ENCODE peak calls at places on chromosomes 12 and 14, in six cellular contexts. U is B cell, I is kidney epithelial cell, R is left colon, B is NCI-H1417 treated with DMSO at 0.1 percent for 48 hours, Y is NCI-H748 treated with DMSO at 0.1 percent for 48 hours. X is an unnamed sample.

GRCh38 chr12:65868133-65868705 is 43.9 kb downstream of the HMGA2 start:
- DNase-seq in U (no peak), I (no peak), R (no peak), B (no peak), Y (no peak), X (no peak)

GRCh38 chr12:26334621-26335124 is 139.3 kb downstream of the SSPN start:
- DNase-seq in U (no peak), I (no peak), R (peak), B (no peak), Y (no peak), X (peak)

GRCh38 chr14:85991156-85991555 is 461.2 kb downstream of the FLRT2 start:
- DNase-seq in U (no peak), I (no peak), R (no peak), B (no peak), Y (no peak), X (no peak)

GRCh38 chr12:132559652-132560420 is 50.5 kb downstream of the LRCOL1 start:
- DNase-seq in U (peak), I (no peak), R (no peak), B (no peak), Y (peak), X (peak)

GRCh38 chr14:102474934-102475333 is 34.6 kb downstream of the ANKRD9 start:
- DNase-seq in U (no peak), I (no peak), R (peak), B (no peak), Y (no peak), X (peak)

GRCh38 chr14:50718949-50719348 is 50.8 kb upstream of the SAV1 start:
- DNase-seq in U (no peak), I (no peak), R (no peak), B (no peak), Y (no peak), X (no peak)

GRCh38 chr12:101004891-101005290 is 205.1 kb downstream of the SLC5A8 start:
- DNase-seq in U (no peak), I (no peak), R (no peak), B (no peak), Y (no peak), X (no peak)

GRCh38 chr12:3747543-3747942 is 5.4 kb downstream of the CRACR2A start:
- DNase-seq in U (no peak), I (no peak), R (peak), B (no peak), Y (no peak), X (peak)

GRCh38 chr14:58907803-58908202 is 270.0 kb downstream of the DACT1 start:
- DNase-seq in U (no peak), I (no peak), R (no peak), B (no peak), Y (no peak), X (no peak)

GRCh38 chr14:52977798-52978197 is 26.9 kb upstream of the FERMT2 start:
- DNase-seq in U (no peak), I (no peak), R (no peak), B (peak), Y (no peak), X (no peak)

GRCh38 chr12:50641566-50641965 is 122.3 kb upstream of the ATF1 start:
- DNase-seq in U (no peak), I (no peak), R (no peak), B (no peak), Y (no peak), X (no peak)

GRCh38 chr14:104893435-104894207 is 28.6 kb downstream of the CEP170B start:
- DNase-seq in U (no peak), I (no peak), R (peak), B (no peak), Y (no peak), X (peak)

GRCh38 chr14:77041837-77042557 is 13.5 kb upstream of the IRF2BPL start:
- DNase-seq in U (no peak), I (no peak), R (peak), B (no peak), Y (no peak), X (no peak)

GRCh38 chr12:92121826-92122225 is 23.8 kb downstream of the BTG1 start:
- DNase-seq in U (no peak), I (no peak), R (no peak), B (no peak), Y (no peak), X (no peak)

GRCh38 chr12:2697057-2697456 is 97.7 kb upstream of the FKBP4 start:
- DNase-seq in U (no peak), I (no peak), R (no peak), B (no peak), Y (no peak), X (no peak)

GRCh38 chr12:49636979-49637378 is 13.6 kb downstream of the PRPF40B start:
- DNase-seq in U (peak), I (no peak), R (peak), B (no peak), Y (peak), X (no peak)

GRCh38 chr12:89289720-89290119 is 62.6 kb downstream of the DUSP6 start:
- DNase-seq in U (no peak), I (no peak), R (no peak), B (no peak), Y (no peak), X (no peak)

GRCh38 chr12:66387067-66387466 is 84.8 kb downstream of the HELB start:
- DNase-seq in U (no peak), I (no peak), R (no peak), B (no peak), Y (no peak), X (no peak)

GRCh38 chr12:77433799-77434198 is 368.4 kb upstream of the E2F7 start:
- DNase-seq in U (no peak), I (no peak), R (no peak), B (no peak), Y (no peak), X (no peak)

GRCh38 chr12:91819132-91819447 is 326.6 kb downstream of the BTG1 start:
- DNase-seq in U (no peak), I (no peak), R (no peak), B (no peak), Y (no peak), X (no peak)

GRCh38 chr12:159131-159782 is 54.7 kb downstream of the SLC6A12 start:
- DNase-seq in U (no peak), I (no peak), R (no peak), B (no peak), Y (no peak), X (no peak)

GRCh38 chr12:108922918-108923317 is 43.0 kb downstream of the DAO start:
- DNase-seq in U (no peak), I (no peak), R (no peak), B (no peak), Y (no peak), X (no peak)

GRCh38 chr14:88289214-88289613 is 33.9 kb downstream of the KCNK10 start:
- DNase-seq in U (no peak), I (no peak), R (no peak), B (no peak), Y (no peak), X (no peak)

GRCh38 chr14:81537193-81537592 is 3.5 kb upstream of the SEL1L start:
- DNase-seq in U (no peak), I (no peak), R (no peak), B (no peak), Y (no peak), X (no peak)

GRCh38 chr14:54003064-54003463 is 46.4 kb upstream of the BMP4 start:
- DNase-seq in U (no peak), I (no peak), R (no peak), B (no peak), Y (no peak), X (no peak)

GRCh38 chr14:35044939-35045797 is 904 bp upstream of the FAM177A1 start:
- DNase-seq in U (no peak), I (no peak), R (no peak), B (no peak), Y (no peak), X (no peak)

GRCh38 chr12:56935157-56935556 is 949 bp upstream of the SDR9C7 start:
- DNase-seq in U (no peak), I (no peak), R (no peak), B (no peak), Y (no peak), X (no peak)

GRCh38 chr12:28021704-28022103 is 49.2 kb upstream of the PTHLH start:
- DNase-seq in U (no peak), I (no peak), R (no peak), B (no peak), Y (no peak), X (no peak)

GRCh38 chr14:65312859-65313258 is 99.7 kb upstream of the FUT8 start:
- DNase-seq in U (no peak), I (no peak), R (no peak), B (no peak), Y (no peak), X (no peak)

GRCh38 chr12:53060721-53061276 is 10.9 kb downstream of the TNS2 start:
- DNase-seq in U (no peak), I (no peak), R (peak), B (no peak), Y (no peak), X (peak)

GRCh38 chr12:113049976-113050742 is 6.4 kb upstream of the DTX1 start:
- DNase-seq in U (no peak), I (peak), R (no peak), B (no peak), Y (no peak), X (peak)

GRCh38 chr14:23443411-23443812 is 8.0 kb upstream of the MYH7 start:
- DNase-seq in U (no peak), I (no peak), R (no peak), B (no peak), Y (no peak), X (no peak)

GRCh38 chr14:104103061-104104005 is 17.8 kb downstream of the ASPG start:
- DNase-seq in U (no peak), I (no peak), R (peak), B (no peak), Y (no peak), X (no peak)

GRCh38 chr12:25308761-25309160 is 58.0 kb upstream of the KRAS start:
- DNase-seq in U (no peak), I (no peak), R (no peak), B (no peak), Y (no peak), X (no peak)